ENCODE peak calls at places on chromosomes 16 and 17, in seven cellular contexts. T is IMR-90, M is H1, X is mesenchymal stem cell, F is mesendoderm, Y is neuronal stem cell, P is trophoblast cell. Z is an unnamed sample.

GRCh38 chr16:1090620-1091587 is 5.1 kb downstream of the C1QTNF8 start:
- DNase-seq in P (no peak), Y (no peak), M (no peak), X (no peak), T (no peak), F (no peak), Z (no peak)

GRCh38 chr16:2846511-2847310 is 11.3 kb downstream of the PRSS22 start:
- DNase-seq in Y (no peak), P (peak; percentile 80), X (peak; percentile 82), F (no peak), M (no peak), T (peak; percentile 88), Z (no peak)

GRCh38 chr16:73125860-73126259 is 77.9 kb upstream of the ZFHX3 start:
- DNase-seq in M (no peak), X (peak; percentile 45), P (no peak), Y (no peak), T (peak; percentile 66), F (no peak), Z (no peak)

GRCh38 chr17:35913611-35914010 is 17.0 kb downstream of the RDM1 start:
- DNase-seq in T (no peak), Y (no peak), F (no peak), X (no peak), P (no peak), M (no peak), Z (no peak)

GRCh38 chr16:2979669-2980226 is 498 bp downstream of the PKMYT1 start:
- DNase-seq in X (no peak), Y (no peak), M (no peak), T (peak; percentile 2), P (no peak), F (no peak), Z (no peak)

GRCh38 chr17:82408938-82409318 is 9.2 kb upstream of the HEXD start:
- DNase-seq in M (no peak), F (no peak), X (no peak), Y (no peak), P (no peak), T (no peak), Z (no peak)

GRCh38 chr16:7602424-7602935 is 269.8 kb downstream of the RBFOX1 start:
- DNase-seq in M (no peak), P (no peak), Y (no peak), T (no peak), F (peak; percentile 32), X (no peak), Z (no peak)

GRCh38 chr17:82863646-82863940 is 23.8 kb upstream of the ZNF750 start:
- DNase-seq in M (no peak), X (no peak), P (no peak), Y (no peak), T (no peak), F (no peak), Z (no peak)

GRCh38 chr16:24178496-24178895 is 77.6 kb upstream of the CACNG3 start:
- DNase-seq in X (no peak), P (no peak), F (peak; percentile 49), Y (peak; percentile 52), T (no peak), M (peak; percentile 70), Z (peak; percentile 55)

GRCh38 chr17:37490638-37491614 is 1.2 kb downstream of the DUSP14 start:
- DNase-seq in X (peak; percentile 93), M (peak; percentile 54), Y (peak; percentile 36), F (peak; percentile 92), T (peak; percentile 93), P (peak; percentile 65), Z (peak; percentile 81)

GRCh38 chr17:41932821-41933389 is 2.5 kb downstream of the ODAD4 start:
- DNase-seq in X (no peak), Y (no peak), M (no peak), F (no peak), T (no peak), P (no peak), Z (no peak)

GRCh38 chr16:81995651-81996050 is 15.6 kb downstream of the SDR42E1 start:
- DNase-seq in F (no peak), P (no peak), T (peak; percentile 36), M (no peak), X (peak; percentile 43), Y (no peak), Z (no peak)

GRCh38 chr17:4175921-4176802 is 33.2 kb downstream of the CYB5D2 start:
- DNase-seq in Y (no peak), X (no peak), M (no peak), P (peak; percentile 42), F (no peak), T (peak; percentile 45), Z (no peak)

GRCh38 chr17:77963441-77963840 is 4.9 kb downstream of the TNRC6C start:
- DNase-seq in F (no peak), P (no peak), X (peak; percentile 79), M (no peak), Y (peak; percentile 53), T (peak; percentile 93), Z (no peak)

GRCh38 chr17:60730273-60730672 is 52.6 kb downstream of the BCAS3 start:
- DNase-seq in Y (no peak), T (no peak), M (no peak), X (no peak), P (no peak), F (no peak), Z (no peak)

GRCh38 chr16:78538284-78538683 is 438.8 kb downstream of the WWOX start:
- DNase-seq in T (no peak), P (no peak), F (no peak), Y (no peak), M (no peak), X (no peak), Z (no peak)

GRCh38 chr16:78535098-78535497 is 435.6 kb downstream of the WWOX start:
- DNase-seq in F (no peak), T (no peak), P (no peak), Y (no peak), X (no peak), M (no peak), Z (no peak)

GRCh38 chr16:78542419-78542818 is 443.0 kb downstream of the WWOX start:
- DNase-seq in M (no peak), Y (no peak), X (no peak), T (no peak), P (no peak), F (no peak), Z (no peak)

GRCh38 chr16:78537511-78537910 is 438.1 kb downstream of the WWOX start:
- DNase-seq in X (no peak), M (no peak), Y (no peak), T (no peak), P (no peak), F (no peak), Z (no peak)

GRCh38 chr16:78538919-78539318 is 439.5 kb downstream of the WWOX start:
- DNase-seq in T (no peak), P (no peak), F (no peak), M (no peak), Y (no peak), X (no peak), Z (no peak)
- H3K18ac ChIP-seq in T (no peak overlapping the region), P (no peak overlapping the region), F (no peak overlapping the region), M (no peak overlapping the region), Y (no peak overlapping the region), X (no peak overlapping the region), Z (no peak overlapping the region)

GRCh38 chr17:40821536-40821935 is 878 bp downstream of the KRT10 start:
- DNase-seq in Y (no peak), X (peak; percentile 10), M (no peak), P (no peak), F (no peak), T (peak; percentile 41), Z (no peak)

GRCh38 chr17:40819528-40820125 is 2.8 kb downstream of the KRT10 start:
- DNase-seq in F (peak; percentile 8), P (no peak), X (peak; percentile 34), T (peak; percentile 20), Y (no peak), M (no peak), Z (no peak)

GRCh38 chr17:40824015-40824832 is 1.8 kb upstream of the KRT10 start:
- DNase-seq in P (no peak), T (no peak), F (no peak), M (no peak), X (no peak), Y (no peak), Z (no peak)

GRCh38 chr17:40820228-40820838 is 2.1 kb downstream of the KRT10 start:
- DNase-seq in X (no peak), F (no peak), P (no peak), M (no peak), Y (no peak), T (no peak), Z (no peak)

DNA sequence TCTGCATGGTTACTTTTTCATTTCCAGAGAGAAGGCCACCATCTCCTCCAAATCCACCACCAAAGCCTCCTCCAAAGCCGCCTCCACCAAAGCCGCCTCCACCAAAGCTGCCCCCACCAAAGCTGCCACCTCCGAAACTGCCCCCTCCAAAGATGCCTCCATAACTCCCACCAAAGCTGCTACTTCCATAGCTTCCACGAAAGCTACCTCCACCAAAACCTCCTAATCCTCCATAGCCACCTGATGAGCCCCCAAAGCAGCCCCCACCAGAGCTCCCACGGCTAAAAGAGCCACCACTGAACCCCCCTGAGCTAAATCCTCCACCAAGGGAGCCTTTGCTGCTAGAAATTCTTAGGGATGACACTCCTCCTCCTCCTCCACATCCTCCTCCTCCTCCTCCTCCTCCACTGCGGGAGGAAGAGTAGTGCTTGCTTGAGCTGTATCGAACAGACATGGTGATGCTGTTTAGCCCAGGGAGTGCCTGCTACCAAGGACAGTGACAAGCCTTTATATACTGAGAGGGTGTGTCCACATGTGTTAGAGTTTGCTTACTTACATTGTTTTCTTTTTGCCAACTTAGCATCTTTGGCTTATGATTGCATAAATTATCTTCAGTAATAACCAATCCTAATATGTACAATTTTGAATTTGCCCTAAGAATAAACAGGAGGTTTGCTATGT is at the start of gene KRT10:
- DNase-seq in F (no peak), M (no peak), P (no peak), Y (no peak), X (no peak), T (no peak), Z (no peak)
- H3K18ac ChIP-seq in F (no peak within 1 kb of the TSS), M (no peak within 1 kb of the TSS), P (no peak within 1 kb of the TSS), Y (no peak within 1 kb of the TSS), X (no peak within 1 kb of the TSS), T (no peak within 1 kb of the TSS), Z (no peak within 1 kb of the TSS)

GRCh38 chr17:79091373-79091670 is 16.7 kb downstream of the ENGASE start:
- DNase-seq in X (no peak), F (no peak), M (no peak), Y (no peak), P (no peak), T (no peak), Z (no peak)
- H3K18ac ChIP-seq in X (no peak overlapping the region), F (no peak overlapping the region), M (no peak overlapping the region), Y (peak overlapping the region; percentile 83), P (no peak overlapping the region), T (no peak overlapping the region), Z (no peak overlapping the region)

GRCh38 chr17:9237661-9238301 is 216.5 kb downstream of the NTN1 start:
- DNase-seq in M (no peak), X (no peak), F (peak; percentile 70), P (peak; percentile 40), T (no peak), Y (peak; percentile 68), Z (no peak)

GRCh38 chr17:9240659-9241370 is 219.5 kb downstream of the NTN1 start:
- DNase-seq in M (no peak), T (peak; percentile 54), X (peak; percentile 91), Y (no peak), F (peak; percentile 96), P (peak; percentile 54), Z (peak; percentile 86)

GRCh38 chr17:9238340-9239259 is 217.3 kb downstream of the NTN1 start:
- DNase-seq in X (no peak), M (no peak), F (no peak), T (no peak), P (no peak), Y (no peak), Z (no peak)

GRCh38 chr17:9239821-9240658 is 218.7 kb downstream of the NTN1 start:
- DNase-seq in M (peak; percentile 71), Y (peak; percentile 46), P (peak; percentile 71), T (peak; percentile 39), X (peak; percentile 79), F (peak; percentile 76), Z (peak; percentile 83)

GRCh38 chr17:9239260-9239820 is 218.0 kb downstream of the NTN1 start:
- DNase-seq in T (no peak), M (no peak), P (no peak), F (peak; percentile 41), X (no peak), Y (no peak), Z (peak; percentile 74)
- H3K18ac ChIP-seq in T (no peak overlapping the region), M (peak overlapping the region; percentile 83), P (peak overlapping the region; percentile 25), F (no peak overlapping the region), X (no peak overlapping the region), Y (peak overlapping the region; percentile 64), Z (no peak overlapping the region)